ENCODE peak calls at places on chromosomes 5 and 9, in six cellular contexts. D, R, U, Q, L and I are unnamed samples.

GRCh38 chr5:101783241-101784095 is 512.6 kb downstream of the SLCO4C1 start:
- DNase-seq in L (no peak), D (peak; percentile 25), R (no peak), Q (no peak), U (peak; percentile 1), I (no peak)

GRCh38 chr9:98792096-98792490 is 4.3 kb downstream of the ANKS6 start:
- DNase-seq in Q (no peak), U (no peak), L (no peak), D (no peak), R (no peak), I (no peak)

GRCh38 chr5:35194636-35195471 is 35.4 kb downstream of the PRLR start:
- DNase-seq in L (peak; percentile 12), R (no peak), Q (no peak), D (no peak), U (no peak), I (no peak)

GRCh38 chr5:141604318-141604717 is 14.5 kb downstream of the DIAPH1 start:
- DNase-seq in R (peak; percentile 42), U (peak; percentile 90), Q (no peak), L (no peak), D (peak; percentile 90), I (peak; percentile 94)

GRCh38 chr5:142931896-142932686 is 161.9 kb downstream of the ARHGAP26 start:
- DNase-seq in R (no peak), U (no peak), L (no peak), D (no peak), Q (no peak), I (no peak)

GRCh38 chr5:5588386-5588785 is 165.9 kb downstream of the ICE1 start:
- DNase-seq in L (no peak), D (no peak), R (no peak), Q (no peak), U (no peak), I (no peak)

GRCh38 chr9:136007906-136008692 is 46.9 kb upstream of the UBAC1 start:
- DNase-seq in L (no peak), U (peak; percentile 81), Q (no peak), D (peak; percentile 82), R (no peak), I (no peak)

GRCh38 chr5:150078802-150079654 is 7.3 kb downstream of the CSF1R start:
- DNase-seq in L (no peak), U (no peak), Q (no peak), D (no peak), R (no peak), I (no peak)

GRCh38 chr5:116009806-116010205 is 22.5 kb upstream of the ARL14EPL start:
- DNase-seq in D (no peak), U (no peak), R (no peak), L (no peak), Q (no peak), I (peak; percentile 16)

GRCh38 chr5:116013931-116014330 is 18.3 kb upstream of the ARL14EPL start:
- DNase-seq in L (no peak), D (no peak), U (no peak), Q (no peak), R (no peak), I (peak; percentile 37)

GRCh38 chr5:116011046-116011445 is 21.2 kb upstream of the ARL14EPL start:
- DNase-seq in L (no peak), D (no peak), U (peak; percentile 2), Q (no peak), R (no peak), I (peak; percentile 38)

DNA sequence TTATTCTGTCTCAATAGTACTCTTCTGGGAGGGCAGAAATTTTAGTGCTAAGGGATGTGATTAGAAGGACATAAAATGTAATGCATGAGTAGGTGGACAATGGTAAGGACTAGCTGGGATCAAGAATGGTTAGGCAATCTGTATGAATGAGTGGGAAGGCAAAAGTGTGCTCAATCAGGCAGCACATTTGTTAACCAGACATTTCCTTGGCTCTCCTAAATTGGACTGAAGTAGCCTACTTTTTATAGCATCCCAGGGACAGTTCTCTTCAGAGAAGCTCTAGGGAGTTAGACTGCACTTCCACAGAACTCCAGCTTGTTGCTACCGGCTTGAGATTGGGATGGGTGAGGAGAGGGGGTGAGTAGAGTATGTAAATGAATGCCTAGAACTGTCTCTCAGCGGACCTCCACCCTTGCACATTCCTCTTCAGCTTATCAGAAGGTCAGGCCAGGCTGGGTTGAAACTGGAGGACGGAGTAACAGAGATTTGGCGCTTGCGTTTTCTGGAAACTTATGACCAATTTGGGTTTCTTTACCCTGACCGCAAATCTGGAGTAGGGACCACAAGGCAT is 19.0 kb upstream of the ARL14EPL start:
- DNase-seq in L (no peak), R (no peak), D (no peak), Q (no peak), U (peak; percentile 41), I (no peak)
- H3K9ac ChIP-seq in L (no peak overlapping the region), R (no peak overlapping the region), D (no peak overlapping the region), Q (no peak overlapping the region), U (no peak overlapping the region), I (no peak overlapping the region)

GRCh38 chr9:79976501-79977444 is 405.0 kb downstream of the TLE4 start:
- DNase-seq in L (no peak), D (no peak), R (no peak), U (no peak), Q (peak; percentile 57), I (no peak)
- H3K4me1 ChIP-seq in L (no peaks in the 10 kb centered on the region), D (no peaks in the 10 kb centered on the region), R (no peaks in the 10 kb centered on the region), U (no peaks in the 10 kb centered on the region), Q (peaks cover 25% of the 10 kb centered on the region), I (no peaks in the 10 kb centered on the region)

GRCh38 chr5:95731571-95732554 is 727 bp downstream of the RHOBTB3 start:
- DNase-seq in Q (peak; percentile 32), L (no peak), D (peak; percentile 18), R (peak; percentile 56), U (peak; percentile 51), I (peak; percentile 56)
- H3K9ac ChIP-seq in Q (peak overlapping the region; percentile 92), L (peak overlapping the region; percentile 19), D (peak overlapping the region; percentile 68), R (peak overlapping the region; percentile 72), U (peak overlapping the region; percentile 94), I (peak overlapping the region; percentile 99)

GRCh38 chr9:95083086-95083768 is 234.3 kb downstream of the FANCC start:
- DNase-seq in R (no peak), Q (no peak), D (no peak), L (no peak), U (no peak), I (no peak)
- H3K4me1 ChIP-seq in R (peaks cover 4% of the 10 kb centered on the region), Q (peaks cover 43% of the 10 kb centered on the region), D (no peaks in the 10 kb centered on the region), L (no peaks in the 10 kb centered on the region), U (peaks cover 13% of the 10 kb centered on the region), I (no peaks in the 10 kb centered on the region)

DNA sequence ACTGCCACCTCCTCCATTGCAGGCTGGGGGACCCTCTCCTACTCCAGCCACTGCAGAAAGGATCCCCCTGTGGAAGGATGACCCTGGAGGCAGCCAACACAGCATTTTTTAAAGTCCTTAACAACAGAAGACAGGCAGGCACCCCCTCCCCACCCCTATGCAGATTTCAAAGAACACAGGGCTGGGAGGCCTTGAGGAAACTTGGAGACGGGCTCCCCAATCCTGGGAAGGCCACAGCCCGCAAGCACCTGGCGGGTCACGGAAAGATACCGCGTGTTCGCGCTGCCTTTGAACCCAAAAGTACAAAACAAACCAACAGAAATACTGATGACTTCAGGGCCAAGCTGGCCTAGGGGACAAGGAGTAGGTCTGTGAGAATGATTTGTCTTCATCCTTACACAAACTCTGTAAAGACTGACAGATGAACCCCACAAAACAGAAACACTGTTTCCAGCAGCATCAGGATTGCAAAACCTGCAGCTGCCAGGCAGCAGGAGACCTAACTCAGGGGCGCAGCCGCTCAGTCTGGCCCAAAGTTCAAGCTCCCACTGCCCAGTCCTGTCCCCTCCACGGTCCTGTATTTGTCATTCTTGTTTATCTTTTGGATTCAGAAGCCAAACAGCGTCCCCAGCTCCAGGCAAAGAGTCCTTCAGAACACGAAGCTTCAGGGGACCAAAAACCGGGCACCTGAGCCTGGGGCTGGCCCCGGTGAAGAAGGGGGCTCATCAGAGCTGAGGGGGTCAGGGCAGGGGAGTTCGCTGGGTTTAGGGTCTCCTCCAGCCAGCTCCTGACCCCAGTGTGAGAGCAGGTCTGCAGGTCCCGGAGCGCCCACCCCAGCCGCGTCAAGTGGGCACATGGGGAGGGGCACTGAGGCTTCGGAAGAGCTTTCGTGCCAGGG is 13.6 kb downstream of the VAV2 start:
- DNase-seq in L (no peak), R (no peak), U (no peak), D (no peak), Q (no peak), I (no peak)
- H3K9ac ChIP-seq in L (no peak overlapping the region), R (no peak overlapping the region), U (peak overlapping the region; percentile 38), D (no peak overlapping the region), Q (no peak overlapping the region), I (peak overlapping the region; percentile 37)